ENCODE peak calls at places on chromosomes 5 and 9, in seven cellular contexts. One of them, this sample, is unnamed.

GRCh38 chr5:96736937-96737336 is 70.8 kb downstream of the ERAP1 start:
- DNase-seq in upper lobe of right lung: no peak
- DNase-seq in stimulated activated CD4-positive, alpha-beta T cell treated with anti-CD3 and anti-CD28 coated beads, Interleukin-12 subunit alpha, Interleukin-12 subunit beta, amount 100 ng/mL, for 4 hours: no peak
- DNase-seq in CD4-positive, CD25-positive, alpha-beta regulatory T cell: no peak
- DNase-seq in brain microvascular endothelial cell: no peak
- DNase-seq in pulmonary artery endothelial cell: no peak
- DNase-seq in GM23338: no peak
- DNase-seq in this sample: no peak

GRCh38 chr9:94443039-94443722 is 111.7 kb upstream of the PCAT7 start:
- DNase-seq in pulmonary artery endothelial cell: no peak
- DNase-seq in GM23338: no peak
- DNase-seq in CD4-positive, CD25-positive, alpha-beta regulatory T cell: no peak
- DNase-seq in brain microvascular endothelial cell: no peak
- DNase-seq in stimulated activated CD4-positive, alpha-beta T cell treated with anti-CD3 and anti-CD28 coated beads, Interleukin-12 subunit alpha, Interleukin-12 subunit beta, amount 100 ng/mL, for 4 hours: no peak
- DNase-seq in upper lobe of right lung: no peak
- DNase-seq in this sample: no peak

GRCh38 chr5:179357036-179357435 is 11.8 kb upstream of the ADAMTS2 start:
- DNase-seq in GM23338: no peak
- DNase-seq in brain microvascular endothelial cell: no peak
- DNase-seq in stimulated activated CD4-positive, alpha-beta T cell treated with anti-CD3 and anti-CD28 coated beads, Interleukin-12 subunit alpha, Interleukin-12 subunit beta, amount 100 ng/mL, for 4 hours: no peak
- DNase-seq in CD4-positive, CD25-positive, alpha-beta regulatory T cell: no peak
- DNase-seq in pulmonary artery endothelial cell: no peak
- DNase-seq in upper lobe of right lung: no peak
- DNase-seq in this sample: no peak

GRCh38 chr9:95572370-95573151 is 55.8 kb upstream of the PTCH1 start:
- DNase-seq in pulmonary artery endothelial cell: no peak
- DNase-seq in brain microvascular endothelial cell: no peak
- DNase-seq in stimulated activated CD4-positive, alpha-beta T cell treated with anti-CD3 and anti-CD28 coated beads, Interleukin-12 subunit alpha, Interleukin-12 subunit beta, amount 100 ng/mL, for 4 hours: no peak
- DNase-seq in GM23338: no peak
- DNase-seq in CD4-positive, CD25-positive, alpha-beta regulatory T cell: no peak
- DNase-seq in upper lobe of right lung: no peak
- DNase-seq in this sample: no peak

GRCh38 chr5:150789943-150790611 is 11.5 kb downstream of the SMIM3 start:
- DNase-seq in brain microvascular endothelial cell: peak
- DNase-seq in GM23338: peak
- DNase-seq in pulmonary artery endothelial cell: peak
- DNase-seq in upper lobe of right lung: no peak
- DNase-seq in CD4-positive, CD25-positive, alpha-beta regulatory T cell: no peak
- DNase-seq in stimulated activated CD4-positive, alpha-beta T cell treated with anti-CD3 and anti-CD28 coated beads, Interleukin-12 subunit alpha, Interleukin-12 subunit beta, amount 100 ng/mL, for 4 hours: peak
- DNase-seq in this sample: peak

GRCh38 chr9:96661711-96662110 is 6.6 kb upstream of the PRXL2C start:
- DNase-seq in brain microvascular endothelial cell: peak
- DNase-seq in CD4-positive, CD25-positive, alpha-beta regulatory T cell: no peak
- DNase-seq in stimulated activated CD4-positive, alpha-beta T cell treated with anti-CD3 and anti-CD28 coated beads, Interleukin-12 subunit alpha, Interleukin-12 subunit beta, amount 100 ng/mL, for 4 hours: no peak
- DNase-seq in pulmonary artery endothelial cell: no peak
- DNase-seq in GM23338: peak
- DNase-seq in upper lobe of right lung: no peak
- DNase-seq in this sample: no peak

GRCh38 chr5:2710910-2711309 is 40.6 kb downstream of the IRX2 start:
- DNase-seq in pulmonary artery endothelial cell: no peak
- DNase-seq in CD4-positive, CD25-positive, alpha-beta regulatory T cell: no peak
- DNase-seq in upper lobe of right lung: no peak
- DNase-seq in brain microvascular endothelial cell: no peak
- DNase-seq in GM23338: peak
- DNase-seq in stimulated activated CD4-positive, alpha-beta T cell treated with anti-CD3 and anti-CD28 coated beads, Interleukin-12 subunit alpha, Interleukin-12 subunit beta, amount 100 ng/mL, for 4 hours: no peak
- DNase-seq in this sample: no peak

GRCh38 chr5:133398646-133399081 is 213.7 kb downstream of the FSTL4 start:
- DNase-seq in GM23338: no peak
- DNase-seq in upper lobe of right lung: no peak
- DNase-seq in stimulated activated CD4-positive, alpha-beta T cell treated with anti-CD3 and anti-CD28 coated beads, Interleukin-12 subunit alpha, Interleukin-12 subunit beta, amount 100 ng/mL, for 4 hours: peak
- DNase-seq in brain microvascular endothelial cell: no peak
- DNase-seq in pulmonary artery endothelial cell: no peak
- DNase-seq in CD4-positive, CD25-positive, alpha-beta regulatory T cell: no peak
- DNase-seq in this sample: no peak

This sample was measured in H9.